ENCODE peak calls at places on chromosomes 16 and 17, in four cellular contexts. G, O, P and Y are unnamed samples.

GRCh38 chr16:85819245-85819644 is 19.8 kb downstream of the COX4I1 start:
- DNase-seq in O (peak), G (no peak), P (peak), Y (peak)

GRCh38 chr17:64784353-64784798 is 122.3 kb upstream of the SMURF2 start:
- DNase-seq in P (no peak), O (no peak), G (no peak), Y (no peak)

GRCh38 chr17:45246338-45246737 is 15.6 kb downstream of the SPATA32 start:
- DNase-seq in O (no peak), P (no peak), G (no peak), Y (no peak)

GRCh38 chr17:6046431-6046830 is 23.7 kb upstream of the WSCD1 start:
- DNase-seq in P (peak), G (no peak), O (no peak), Y (no peak)

GRCh38 chr17:17220529-17220928 is 14.4 kb upstream of the PLD6 start:
- DNase-seq in G (no peak), O (no peak), P (no peak), Y (no peak)

GRCh38 chr16:68331879-68332410 is 21.1 kb downstream of the PRMT7 start:
- DNase-seq in O (no peak), G (no peak), P (peak), Y (no peak)

GRCh38 chr16:67185003-67185865 is 1.5 kb upstream of the MATCAP1 start:
- DNase-seq in P (peak), G (peak), O (peak), Y (peak)

GRCh38 chr16:82630219-82630618 is 3.5 kb downstream of the CDH13 start:
- DNase-seq in G (no peak), O (no peak), P (peak), Y (no peak)

GRCh38 chr16:74700206-74701040 is at the start of gene MLKL:
- DNase-seq in P (no peak), G (no peak), O (peak), Y (peak)

GRCh38 chr16:85394511-85395206 is 218.5 kb upstream of the GSE1 start:
- DNase-seq in O (peak), P (no peak), G (no peak), Y (no peak)

GRCh38 chr16:79776243-79776884 is 175.8 kb upstream of the MAF start:
- DNase-seq in G (no peak), O (no peak), P (peak), Y (no peak)

GRCh38 chr17:10318540-10318939 is 54.3 kb downstream of the MYH13 start:
- DNase-seq in O (no peak), P (no peak), G (no peak), Y (no peak)

GRCh38 chr16:57268804-57269800 is 15.4 kb downstream of the PLLP start:
- DNase-seq in O (no peak), G (no peak), P (no peak), Y (no peak)

GRCh38 chr17:61474235-61474927 is 22.2 kb downstream of the TBX4 start:
- DNase-seq in G (no peak), P (no peak), O (no peak), Y (no peak)

GRCh38 chr17:82216301-82217119 is 3.9 kb upstream of the CCDC57 start:
- DNase-seq in O (no peak), P (peak), G (no peak), Y (peak)

DNA sequence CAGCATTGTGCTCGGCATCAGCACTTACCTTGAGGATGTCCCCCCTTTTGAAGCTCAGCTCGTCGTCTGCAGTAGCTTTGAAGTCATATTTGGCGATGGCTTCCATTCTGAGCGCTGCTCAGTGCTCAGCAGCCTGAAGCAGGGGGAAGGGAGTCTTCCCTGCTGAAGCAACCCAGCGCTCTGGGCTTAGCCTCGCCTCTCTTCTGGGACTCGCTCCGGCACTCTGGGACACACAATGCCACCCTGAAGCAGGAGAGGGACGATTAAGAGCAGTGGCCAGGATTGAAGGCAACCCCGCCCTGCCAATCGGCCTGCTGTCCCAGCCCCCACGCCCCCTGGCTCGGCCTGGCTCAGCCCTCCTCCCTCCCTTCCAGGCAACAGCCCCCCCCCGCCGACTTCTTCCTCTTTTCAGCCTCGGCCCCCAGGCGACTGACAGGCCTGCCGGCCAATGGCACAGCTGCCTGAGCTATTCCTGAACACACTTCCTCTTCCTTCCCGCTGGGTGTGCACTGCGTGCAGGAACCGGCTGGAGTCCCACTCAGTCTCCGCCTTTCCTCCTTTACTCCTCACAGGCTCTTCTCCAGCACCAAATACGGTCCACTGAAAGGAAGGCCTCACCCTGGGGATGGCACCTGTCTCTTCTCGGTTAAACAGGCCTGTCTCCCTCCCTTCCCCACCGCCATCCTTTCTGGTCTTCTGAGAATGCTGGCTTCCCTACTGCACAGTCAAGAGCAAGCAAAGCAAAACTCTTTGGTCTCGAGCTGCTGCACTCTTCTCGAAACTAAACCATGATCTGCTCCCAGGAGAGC is 11.8 kb downstream of the GRB2 start:
- DNase-seq in O (peak), P (peak), G (peak), Y (peak)
- TF ChIP-seq CTCF in O (no peak), P (no peak), G (no peak), Y (no peak)

GRCh38 chr16:71723537-71724319 is 773 bp downstream of the PHLPP2 start:
- DNase-seq in P (peak), O (peak), G (no peak), Y (peak)
- TF ChIP-seq CTCF in P (no peak), O (no peak), G (no peak), Y (no peak)

GRCh38 chr16:2427526-2427925 is 1.7 kb upstream of the CCNF start:
- DNase-seq in G (no peak), O (no peak), P (no peak), Y (no peak)

GRCh38 chr16:2426941-2427361 is 2.3 kb upstream of the CCNF start:
- DNase-seq in P (no peak), O (no peak), G (no peak), Y (no peak)

GRCh38 chr16:2429037-2429770 is at the start of gene CCNF:
- DNase-seq in G (peak), O (peak), P (peak), Y (peak)

GRCh38 chr16:2428787-2429036 is 535 bp upstream of the CCNF start:
- DNase-seq in O (no peak), G (no peak), P (no peak), Y (no peak)

GRCh38 chr16:2428051-2428786 is 1.0 kb upstream of the CCNF start:
- DNase-seq in O (peak), P (no peak), G (no peak), Y (peak)
- TF ChIP-seq CTCF in O (no peak), P (peak), G (peak), Y (peak)

DNA sequence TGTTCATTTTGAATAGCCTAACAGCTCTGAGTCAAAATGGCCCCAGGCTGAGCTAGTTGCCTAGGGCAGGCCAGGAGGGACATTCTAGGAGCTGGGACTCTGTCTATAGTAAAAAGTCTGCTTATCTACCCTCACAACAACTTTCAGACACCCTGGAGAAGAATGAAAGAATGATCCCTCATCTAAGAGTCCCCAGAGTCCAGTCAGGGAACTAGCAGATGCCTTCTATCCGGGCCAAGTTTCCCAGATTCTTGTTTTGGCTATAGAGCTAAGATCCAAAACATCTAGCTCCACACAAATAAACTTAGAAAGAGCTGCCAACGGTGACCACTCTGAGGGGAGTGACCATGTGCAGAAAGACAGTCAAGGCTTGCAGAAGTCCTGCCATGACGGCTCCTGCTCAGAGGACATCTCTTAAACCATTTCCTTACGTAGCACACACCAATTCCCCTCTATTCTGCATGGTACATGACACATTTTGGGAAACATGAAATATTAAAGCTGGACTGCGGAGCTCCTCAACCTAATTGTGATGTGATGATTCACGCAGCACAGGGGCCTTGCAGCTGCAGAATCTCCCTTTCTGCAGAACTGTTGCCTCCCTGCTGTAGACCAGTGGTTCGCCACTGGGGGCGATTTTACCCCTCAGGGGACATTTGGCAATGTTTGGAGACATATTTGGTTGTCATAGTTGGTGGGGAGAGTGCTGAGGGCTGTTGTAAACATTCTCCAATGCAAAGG is 24.2 kb downstream of the FAM20A start:
- DNase-seq in G (no peak), P (peak), O (no peak), Y (no peak)
- TF ChIP-seq CTCF in G (no peak), P (no peak), O (no peak), Y (no peak)

GRCh38 chr16:14345512-14346115 is 274.5 kb downstream of the MRTFB start:
- DNase-seq in G (no peak), P (no peak), O (no peak), Y (no peak)
- TF ChIP-seq CTCF in G (no peak), P (no peak), O (no peak), Y (no peak)

GRCh38 chr16:47660540-47660939 is 199.4 kb downstream of the PHKB start:
- DNase-seq in O (no peak), G (no peak), P (no peak), Y (no peak)
- TF ChIP-seq CTCF in O (no peak), G (no peak), P (no peak), Y (no peak)

GRCh38 chr17:57106107-57106835 is 21.2 kb downstream of the AKAP1 start:
- DNase-seq in P (no peak), G (no peak), O (peak), Y (no peak)
- TF ChIP-seq CTCF in P (peak), G (peak), O (peak), Y (no peak)